ENCODE peak calls at places on chromosomes 6 and 20, in nine cellular contexts. M is cardiac fibroblast, V is foreskin fibroblast, C is heart left ventricle, S is right lobe of liver, L is pancreas, U is lower lobe of right lung, P is uterus, G is nephron progenitor cell. B is an unnamed sample.

GRCh38 chr6:105985098-105985815 is 100.9 kb upstream of the PRDM1 start:
- DNase-seq in M (no peak), V (no peak), C (no peak), S (no peak), L (no peak), U (no peak), P (no peak), G (no peak), B (no peak)

GRCh38 chr20:63501818-63502670 is 3.2 kb upstream of the EEF1A2 start:
- DNase-seq in M (no peak), V (peak; percentile 36), C (peak; percentile 90), S (peak; percentile 35), L (no peak), U (no peak), P (no peak), G (no peak), B (no peak)

GRCh38 chr20:24838551-24839530 is 110.2 kb upstream of the CST7 start:
- DNase-seq in M (peak; percentile 3), V (peak; percentile 7), C (no peak), S (no peak), L (no peak), U (no peak), P (no peak), G (no peak), B (no peak)

GRCh38 chr6:136926383-136926782 is 4.3 kb downstream of the SLC35D3 start:
- DNase-seq in M (no peak), V (no peak), C (no peak), S (no peak), L (no peak), U (no peak), P (no peak), G (no peak), B (no peak)

GRCh38 chr6:105646391-105646867 is 243.5 kb upstream of the PREP start:
- DNase-seq in M (no peak), V (peak; percentile 29), C (no peak), S (no peak), L (no peak), U (no peak), P (no peak), G (no peak), B (no peak)

GRCh38 chr6:56637640-56638039 is 5.0 kb downstream of the DST start:
- DNase-seq in M (peak; percentile 87), V (peak; percentile 84), C (no peak), S (no peak), L (no peak), U (no peak), P (no peak), G (no peak), B (peak; percentile 50)

GRCh38 chr6:150068786-150069648 is at the start of gene ULBP3:
- DNase-seq in M (peak; percentile 96), V (peak; percentile 99), C (peak; percentile 87), S (peak; percentile 90), L (peak; percentile 93), U (peak; percentile 93), P (peak; percentile 80), G (peak; percentile 90), B (peak; percentile 85)

GRCh38 chr6:6694368-6694780 is 105.9 kb downstream of the LY86 start:
- DNase-seq in M (no peak), V (no peak), C (no peak), S (no peak), L (no peak), U (peak; percentile 58), P (no peak), G (no peak), B (no peak)

GRCh38 chr6:138682722-138683521 is 90.6 kb upstream of the CCDC28A start:
- DNase-seq in M (peak; percentile 51), V (peak; percentile 80), C (no peak), S (no peak), L (no peak), U (no peak), P (no peak), G (no peak), B (no peak)

GRCh38 chr20:40471261-40471629 is 217.8 kb downstream of the MAFB start:
- DNase-seq in M (no peak), V (no peak), C (no peak), S (no peak), L (no peak), U (no peak), P (no peak), G (peak; percentile 25), B (no peak)
- TF ChIP-seq CTCF in M (no peak), V (no peak), C (no peak), S (no peak), L (no peak), U (no peak), P (no peak), G (peak; percentile 45), B (no peak)

GRCh38 chr6:72699142-72699541 is 77.3 kb downstream of the KCNQ5 start:
- DNase-seq in M (no peak), V (no peak), C (no peak), S (no peak), L (no peak), U (no peak), P (no peak), G (no peak), B (no peak)

GRCh38 chr6:72702421-72702820 is 80.6 kb downstream of the KCNQ5 start:
- DNase-seq in M (no peak), V (no peak), C (no peak), S (no peak), L (no peak), U (no peak), P (no peak), G (no peak), B (no peak)

GRCh38 chr6:72703093-72703492 is 81.2 kb downstream of the KCNQ5 start:
- DNase-seq in M (no peak), V (no peak), C (no peak), S (no peak), L (no peak), U (no peak), P (no peak), G (no peak), B (no peak)

GRCh38 chr6:72709436-72709835 is 87.6 kb downstream of the KCNQ5 start:
- DNase-seq in M (no peak), V (peak; percentile 53), C (no peak), S (no peak), L (no peak), U (no peak), P (no peak), G (no peak), B (peak; percentile 44)

DNA sequence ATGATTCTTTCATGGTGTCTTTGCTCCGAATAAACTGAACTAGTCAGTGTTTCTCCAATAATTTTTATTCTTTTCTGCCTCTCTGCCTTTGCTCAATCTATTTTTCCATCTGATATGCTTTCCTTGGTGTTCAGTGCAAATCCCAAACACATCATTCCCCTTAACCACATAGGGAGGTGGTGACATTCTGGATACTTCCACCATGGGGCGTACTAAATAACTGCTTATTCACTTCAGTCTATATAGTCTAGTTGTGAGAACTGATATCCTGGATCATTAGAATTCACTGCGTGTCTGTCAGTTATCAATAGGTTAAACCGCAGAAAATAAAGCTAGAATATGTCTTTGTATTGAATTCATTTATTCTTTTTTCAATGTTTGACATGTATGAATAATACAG is 83.1 kb downstream of the KCNQ5 start:
- DNase-seq in M (peak; percentile 11), V (no peak), C (no peak), S (no peak), L (no peak), U (no peak), P (no peak), G (no peak), B (no peak)
- TF ChIP-seq CTCF in M (no peak), V (no peak), C (no peak), S (no peak), L (no peak), U (no peak), P (no peak), G (no peak), B (no peak)

DNA sequence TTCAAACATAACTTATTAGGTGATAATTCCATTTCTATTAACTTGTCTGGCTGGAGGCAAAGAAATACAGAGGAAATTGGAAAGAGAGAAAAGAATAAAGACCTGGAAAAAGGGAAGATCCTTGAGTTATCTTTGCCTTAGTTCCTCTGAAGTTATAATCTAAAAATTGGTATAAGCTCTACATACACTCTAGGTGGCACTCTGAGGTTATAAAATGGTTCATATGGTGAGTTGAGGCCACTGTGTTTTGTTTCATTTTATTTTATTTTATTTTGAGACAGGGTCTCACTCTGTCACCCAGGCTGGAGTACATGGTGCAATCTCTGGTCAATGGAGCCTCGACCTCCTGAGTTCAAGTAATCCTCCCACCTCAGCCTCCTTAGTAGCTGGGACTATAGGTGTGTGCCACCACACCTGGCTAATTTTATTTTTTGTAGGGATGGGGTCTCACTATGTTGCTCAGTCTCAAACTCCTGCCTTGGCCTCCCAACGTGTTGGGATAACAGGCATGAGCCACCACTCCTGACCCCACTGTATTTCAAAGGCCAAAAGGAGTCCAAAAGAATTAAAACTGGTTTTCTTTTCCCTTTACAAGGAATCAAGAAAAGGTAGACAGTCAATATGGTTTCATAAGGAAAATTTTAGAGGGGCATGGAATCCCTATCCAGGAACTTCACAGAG is 19.4 kb downstream of the GPX6 start:
- DNase-seq in M (peak; percentile 19), V (peak; percentile 6), C (no peak), S (no peak), L (no peak), U (no peak), P (no peak), G (no peak), B (no peak)
- TF ChIP-seq CTCF in M (no peak), V (no peak), C (peak; percentile 5), S (peak; percentile 40), L (no peak), U (no peak), P (no peak), G (no peak), B (no peak)

DNA sequence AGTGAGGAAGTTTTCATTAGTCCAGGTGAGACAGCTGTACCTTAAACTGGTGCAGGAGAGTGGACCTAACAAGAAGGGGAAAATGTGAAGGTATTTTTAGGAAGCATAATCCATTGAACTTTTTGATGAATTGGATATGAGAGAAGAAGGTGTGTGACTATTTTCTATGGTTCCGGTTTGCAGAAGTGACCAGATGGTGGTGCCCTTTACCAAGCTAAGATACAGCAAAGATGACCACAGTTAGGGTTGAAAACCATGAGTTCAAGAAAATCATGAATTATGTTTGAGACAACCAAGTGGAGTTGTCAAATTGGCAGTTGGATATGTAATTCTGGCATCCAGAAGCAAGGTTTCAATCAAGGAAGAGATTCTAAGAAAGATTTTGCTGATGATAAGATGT is 61.9 kb upstream of the NRSN1 start:
- DNase-seq in M (no peak), V (no peak), C (no peak), S (no peak), L (no peak), U (no peak), P (no peak), G (peak; percentile 10), B (no peak)
- TF ChIP-seq CTCF in M (no peak), V (no peak), C (peak; percentile 19), S (peak; percentile 25), L (peak; percentile 10), U (peak; percentile 26), P (no peak), G (peak; percentile 47), B (peak; percentile 37)

GRCh38 chr6:166509193-166509592 is 77.3 kb downstream of the RAMACL start:
- DNase-seq in M (no peak), V (no peak), C (no peak), S (no peak), L (no peak), U (no peak), P (no peak), G (no peak), B (no peak)
- TF ChIP-seq CTCF in M (no peak), V (no peak), C (no peak), S (no peak), L (no peak), U (no peak), P (no peak), G (no peak), B (no peak)

B was measured in AG09319.